ENCODE peak calls at places on chromosomes 1 and 21, in seven cellular contexts. D is fibroblast of lung, Q is dorsolateral prefrontal cortex, K is aorta, S is endodermal cell, G is A549, E is cardiac muscle cell. Z is an unnamed sample.

GRCh38 chr1:174075245-174075692 is 53.1 kb upstream of the RC3H1 start:
- DNase-seq in D (peak), Q (no peak), K (no peak), S (no peak), G (no peak), E (no peak), Z (no peak)

GRCh38 chr1:238738942-238739341 is 647.4 kb upstream of the CHRM3 start:
- DNase-seq in D (peak), Q (no peak), K (no peak), S (no peak), G (no peak), E (peak), Z (no peak)

GRCh38 chr1:73813726-73814125 is 384.2 kb downstream of the LRRIQ3 start:
- DNase-seq in D (no peak), Q (no peak), K (no peak), S (no peak), G (no peak), E (peak), Z (no peak)

GRCh38 chr1:223225061-223225460 is 82.0 kb upstream of the TLR5 start:
- DNase-seq in D (no peak), Q (no peak), K (no peak), S (no peak), G (no peak), E (no peak), Z (no peak)

GRCh38 chr1:107138767-107139445 is 1.9 kb upstream of the NTNG1 start:
- DNase-seq in D (no peak), Q (no peak), K (no peak), S (peak), G (no peak), E (no peak), Z (no peak)

GRCh38 chr1:79193211-79194079 is 186.9 kb upstream of the ADGRL4 start:
- DNase-seq in D (peak), Q (no peak), K (no peak), S (peak), G (peak), E (no peak), Z (no peak)

GRCh38 chr1:3186526-3186921 is 117.5 kb downstream of the PRDM16 start:
- DNase-seq in D (peak), Q (no peak), K (peak), S (peak), G (no peak), E (no peak), Z (no peak)

GRCh38 chr1:246631426-246631825 is 65.2 kb downstream of the CNST start:
- DNase-seq in D (peak), Q (no peak), K (no peak), S (no peak), G (no peak), E (no peak), Z (no peak)

GRCh38 chr1:172745014-172745413 is 86.1 kb downstream of the FASLG start:
- DNase-seq in D (peak), Q (no peak), K (no peak), S (peak), G (peak), E (peak), Z (no peak)

GRCh38 chr1:243841507-243841906 is 8.5 kb downstream of the AKT3 start:
- DNase-seq in D (peak), Q (no peak), K (no peak), S (no peak), G (no peak), E (no peak), Z (no peak)

GRCh38 chr1:29258189-29258973 is 22.1 kb downstream of the PTPRU start:
- DNase-seq in D (no peak), Q (no peak), K (no peak), S (peak), G (no peak), E (peak), Z (no peak)

GRCh38 chr1:115838805-115839705 is 1.9 kb downstream of the NHLH2 start:
- DNase-seq in D (no peak), Q (no peak), K (peak), S (peak), G (no peak), E (peak), Z (no peak)

GRCh38 chr1:22913421-22913820 is 59.2 kb downstream of the LACTBL1 start:
- DNase-seq in D (no peak), Q (no peak), K (no peak), S (no peak), G (no peak), E (no peak), Z (no peak)

GRCh38 chr1:210989949-210990348 is 144.0 kb downstream of the KCNH1 start:
- DNase-seq in D (no peak), Q (no peak), K (no peak), S (no peak), G (no peak), E (no peak), Z (no peak)

GRCh38 chr1:158180741-158181576 is at the start of gene CD1D:
- DNase-seq in D (peak), Q (no peak), K (peak), S (peak), G (no peak), E (peak), Z (no peak)

GRCh38 chr1:246689409-246689997 is 34.7 kb upstream of the SCCPDH start:
- DNase-seq in D (peak), Q (peak), K (peak), S (peak), G (peak), E (peak), Z (peak)

GRCh38 chr1:200427744-200428143 is 17.9 kb upstream of the ZNF281 start:
- DNase-seq in D (no peak), Q (no peak), K (no peak), S (no peak), G (no peak), E (no peak), Z (no peak)

GRCh38 chr1:212605441-212605976 is 3.1 kb upstream of the ATF3 start:
- DNase-seq in D (no peak), Q (no peak), K (no peak), S (no peak), G (no peak), E (no peak), Z (no peak)

GRCh38 chr1:96236156-96236739 is 485.3 kb upstream of the PTBP2 start:
- DNase-seq in D (peak), Q (no peak), K (no peak), S (peak), G (peak), E (peak), Z (no peak)

GRCh38 chr1:227913969-227914791 is 33.6 kb downstream of the WNT9A start:
- DNase-seq in D (no peak), Q (no peak), K (no peak), S (no peak), G (no peak), E (no peak), Z (no peak)

GRCh38 chr21:43681650-43682049 is 22.3 kb downstream of the RRP1B start:
- DNase-seq in D (no peak), Q (no peak), K (no peak), S (no peak), G (no peak), E (no peak), Z (no peak)

GRCh38 chr21:43315244-43316137 is 111.4 kb downstream of the SIK1 start:
- DNase-seq in D (no peak), Q (no peak), K (no peak), S (no peak), G (no peak), E (no peak), Z (no peak)

GRCh38 chr1:62241357-62242131 is 46.9 kb downstream of the L1TD1 start:
- DNase-seq in D (no peak), Q (no peak), K (no peak), S (no peak), G (no peak), E (no peak), Z (no peak)

GRCh38 chr1:94336991-94337390 is 81.2 kb upstream of the ABCD3 start:
- DNase-seq in D (no peak), Q (no peak), K (no peak), S (no peak), G (no peak), E (no peak), Z (no peak)

GRCh38 chr1:221670081-221670480 is 71.8 kb downstream of the DUSP10 start:
- DNase-seq in D (no peak), Q (no peak), K (no peak), S (no peak), G (no peak), E (no peak), Z (no peak)

GRCh38 chr1:7262611-7263010 is 477.4 kb downstream of the CAMTA1 start:
- DNase-seq in D (no peak), Q (no peak), K (no peak), S (no peak), G (peak), E (no peak), Z (no peak)

GRCh38 chr1:172287207-172287606 is 133.3 kb upstream of the C1orf105 start:
- DNase-seq in D (peak), Q (peak), K (peak), S (no peak), G (no peak), E (no peak), Z (peak)

GRCh38 chr1:163928080-163928479 is 606.3 kb downstream of the NUF2 start:
- DNase-seq in D (no peak), Q (no peak), K (no peak), S (no peak), G (no peak), E (no peak), Z (no peak)

GRCh38 chr1:182715531-182715930 is 31.1 kb upstream of the RGS8 start:
- DNase-seq in D (no peak), Q (no peak), K (no peak), S (no peak), G (no peak), E (no peak), Z (no peak)

GRCh38 chr1:7422081-7422480 is 349.0 kb upstream of the VAMP3 start:
- DNase-seq in D (no peak), Q (no peak), K (peak), S (no peak), G (no peak), E (no peak), Z (no peak)

GRCh38 chr1:218351617-218352438 is 6.7 kb downstream of the TGFB2 start:
- DNase-seq in D (peak), Q (no peak), K (peak), S (peak), G (no peak), E (no peak), Z (no peak)

GRCh38 chr1:234311414-234311813 is 61.8 kb upstream of the COA6 start:
- DNase-seq in D (no peak), Q (no peak), K (no peak), S (no peak), G (no peak), E (no peak), Z (no peak)

GRCh38 chr1:210816136-210816535 is 317.8 kb downstream of the KCNH1 start:
- DNase-seq in D (no peak), Q (no peak), K (no peak), S (no peak), G (no peak), E (peak), Z (no peak)

GRCh38 chr1:10573446-10573845 is 98.7 kb downstream of the PEX14 start:
- DNase-seq in D (no peak), Q (no peak), K (no peak), S (no peak), G (no peak), E (no peak), Z (no peak)

GRCh38 chr1:180230791-180231505 is 884 bp downstream of the LHX4 start:
- DNase-seq in D (peak), Q (no peak), K (no peak), S (peak), G (peak), E (peak), Z (no peak)

GRCh38 chr21:45642122-45642813 is 1.3 kb upstream of the PCBP3 start:
- DNase-seq in D (peak), Q (no peak), K (peak), S (no peak), G (no peak), E (peak), Z (no peak)

GRCh38 chr1:36159614-36160387 is 3.8 kb downstream of the MAP7D1 start:
- DNase-seq in D (no peak), Q (peak), K (no peak), S (no peak), G (no peak), E (no peak), Z (peak)
- H3K27ac ChIP-seq in D (peak), Q (peak), K (peak), S (no peak), G (peak), E (peak), Z (peak)

DNA sequence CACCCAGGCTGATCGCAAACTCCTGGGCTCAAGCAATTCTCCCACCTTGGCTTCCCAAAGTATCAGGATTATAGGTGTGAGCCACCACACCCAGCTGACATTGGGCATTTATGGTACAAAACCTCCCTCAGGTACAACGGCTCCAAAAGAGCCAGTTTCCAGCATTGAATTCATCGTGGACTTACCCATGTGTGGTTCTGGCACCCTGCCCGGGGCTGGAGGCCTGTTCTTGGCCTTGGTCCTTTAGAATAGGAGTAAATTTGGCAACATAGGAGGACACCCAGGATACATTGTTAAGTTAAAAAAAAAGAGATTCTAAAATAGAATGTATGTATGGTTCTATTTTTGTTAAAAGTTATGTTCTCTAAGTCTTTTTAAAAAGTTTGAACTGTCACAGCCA is 25.8 kb downstream of the EPHX1 start:
- DNase-seq in D (peak), Q (no peak), K (peak), S (no peak), G (no peak), E (no peak), Z (peak)
- H3K27ac ChIP-seq in D (no peak), Q (peak), K (peak), S (no peak), G (no peak), E (no peak), Z (no peak)

GRCh38 chr21:34878940-34879339 is 170.2 kb downstream of the RUNX1 start:
- DNase-seq in D (no peak), Q (no peak), K (no peak), S (no peak), G (no peak), E (no peak), Z (no peak)
- H3K27ac ChIP-seq in D (no peak), Q (no peak), K (no peak), S (no peak), G (peak), E (no peak), Z (no peak)

GRCh38 chr21:28884976-28885852 is 107.5 kb downstream of the LTN1 start:
- DNase-seq in D (peak), Q (peak), K (peak), S (peak), G (peak), E (peak), Z (peak)

GRCh38 chr21:28883931-28884330 is 108.7 kb downstream of the LTN1 start:
- DNase-seq in D (no peak), Q (no peak), K (no peak), S (no peak), G (no peak), E (no peak), Z (no peak)

GRCh38 chr21:28884481-28884880 is 108.2 kb downstream of the LTN1 start:
- DNase-seq in D (peak), Q (no peak), K (no peak), S (no peak), G (no peak), E (no peak), Z (no peak)

GRCh38 chr21:28882345-28882744 is 110.3 kb downstream of the LTN1 start:
- DNase-seq in D (no peak), Q (no peak), K (no peak), S (no peak), G (no peak), E (no peak), Z (no peak)

GRCh38 chr21:28885853-28886177 is 106.9 kb downstream of the LTN1 start:
- DNase-seq in D (peak), Q (no peak), K (no peak), S (no peak), G (no peak), E (no peak), Z (no peak)
- H3K27ac ChIP-seq in D (peak), Q (no peak), K (no peak), S (no peak), G (no peak), E (no peak), Z (no peak)

GRCh38 chr1:230139741-230140140 is 72.7 kb downstream of the GALNT2 start:
- DNase-seq in D (no peak), Q (no peak), K (no peak), S (no peak), G (no peak), E (no peak), Z (no peak)

GRCh38 chr1:230140221-230141001 is 73.4 kb downstream of the GALNT2 start:
- DNase-seq in D (peak), Q (no peak), K (peak), S (no peak), G (no peak), E (no peak), Z (no peak)

GRCh38 chr1:230141797-230142607 is 75.0 kb downstream of the GALNT2 start:
- DNase-seq in D (no peak), Q (no peak), K (no peak), S (peak), G (no peak), E (no peak), Z (no peak)

GRCh38 chr1:230142608-230143209 is 75.7 kb downstream of the GALNT2 start:
- DNase-seq in D (no peak), Q (no peak), K (no peak), S (no peak), G (no peak), E (no peak), Z (no peak)

DNA sequence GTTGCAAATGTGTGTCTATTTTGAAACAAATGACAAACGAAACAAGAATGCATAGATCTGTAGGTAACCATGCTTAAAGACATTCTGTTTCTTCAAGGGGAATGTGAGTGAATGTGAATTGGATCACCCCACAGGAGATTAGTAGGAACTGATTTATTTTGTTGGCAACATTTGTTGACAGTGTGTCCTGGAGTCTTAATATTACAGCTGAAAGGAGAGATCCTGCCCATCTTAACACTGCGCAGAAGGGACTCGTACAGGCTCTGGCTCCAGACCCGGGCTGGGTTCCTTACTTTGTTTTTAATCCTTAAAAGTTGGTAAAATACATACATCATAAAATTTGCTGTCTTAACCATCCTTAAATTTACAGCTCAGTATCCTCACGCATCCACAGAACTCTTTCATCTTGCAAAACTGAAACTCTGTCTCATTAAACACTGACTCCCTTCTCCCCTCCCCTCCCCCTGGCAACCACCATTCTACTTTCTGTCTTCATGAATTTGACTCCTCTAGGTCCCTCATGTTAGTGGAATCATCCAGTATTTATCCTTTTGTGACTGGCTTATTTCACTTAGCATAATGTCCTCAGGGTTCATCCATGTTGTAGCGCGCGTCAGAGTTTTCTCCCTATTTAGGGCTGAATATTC is 74.1 kb downstream of the GALNT2 start:
- DNase-seq in D (no peak), Q (no peak), K (no peak), S (no peak), G (no peak), E (no peak), Z (no peak)
- H3K27ac ChIP-seq in D (no peak), Q (no peak), K (no peak), S (no peak), G (no peak), E (no peak), Z (no peak)

DNA sequence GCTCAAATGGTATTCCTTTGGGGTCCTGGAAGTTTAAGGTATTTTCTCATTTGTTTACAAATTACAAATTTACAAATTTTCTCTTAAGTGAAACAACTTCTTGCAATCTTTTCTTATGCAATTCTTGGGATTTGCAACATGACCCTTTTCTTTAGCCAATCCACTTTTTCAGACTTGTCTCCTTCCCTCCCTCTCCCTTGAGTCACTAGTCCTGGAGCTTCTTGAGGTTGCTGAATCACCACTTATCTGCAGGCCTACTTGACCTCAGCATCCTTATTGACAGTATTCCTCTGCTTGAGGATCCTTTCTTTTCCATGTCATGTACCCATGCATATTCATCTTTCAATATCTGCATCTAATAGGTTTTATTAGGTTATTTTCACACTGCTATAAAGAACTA is 302.8 kb upstream of the ADAMTS5 start:
- DNase-seq in D (peak), Q (no peak), K (no peak), S (no peak), G (no peak), E (no peak), Z (no peak)
- H3K27ac ChIP-seq in D (no peak), Q (no peak), K (no peak), S (no peak), G (no peak), E (no peak), Z (no peak)

DNA sequence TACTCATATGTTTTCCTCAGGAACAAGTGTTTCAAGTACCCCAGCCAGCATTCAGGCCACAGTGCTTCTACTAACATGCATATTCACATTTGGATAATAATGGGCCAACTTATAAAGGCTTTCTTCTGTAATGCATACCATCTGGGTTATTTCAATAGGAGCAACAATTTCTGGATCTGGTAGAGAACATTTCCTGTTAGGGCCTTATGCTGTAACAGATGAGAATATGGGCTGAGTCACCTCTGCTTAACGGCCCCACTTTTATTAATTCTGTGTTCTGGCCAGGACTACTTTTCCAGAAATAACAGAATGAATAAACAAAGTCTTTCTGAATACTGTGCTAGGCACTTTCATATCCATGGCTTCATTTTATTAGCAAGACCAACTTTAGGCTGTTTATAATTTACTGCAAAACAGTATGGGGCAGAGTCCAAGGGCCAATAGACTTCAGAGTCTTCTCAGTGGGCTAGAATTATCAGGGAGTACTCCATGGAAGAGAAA is 7.9 kb upstream of the SSX2IP start:
- DNase-seq in D (peak), Q (no peak), K (no peak), S (no peak), G (no peak), E (no peak), Z (no peak)
- H3K27ac ChIP-seq in D (peak), Q (peak), K (peak), S (no peak), G (peak), E (no peak), Z (no peak)

Z was measured in substantia nigra.